ENCODE peak calls at places on chromosomes 13 and 19, in six cellular contexts. R is anterior cingulate cortex; J is NCI-H748 treated with DMSO at 0.1 percent for 48 hours; Z is Calu3; F is IMR-90; L is activated T-cell treated with anti-CD3 and anti-CD28 coated beads, Interleukin-2, amount 50 U/mL, for 4 hours. U is an unnamed sample.

GRCh38 chr13:28659611-28659970 is 661 bp downstream of the POMP start:
- DNase-seq in Z (no peak), L (no peak), F (peak; percentile 75), R (no peak), J (no peak), U (no peak)

GRCh38 chr13:48731957-48732569 is 78.3 kb downstream of the CYSLTR2 start:
- DNase-seq in Z (peak; percentile 57), R (no peak), J (peak; percentile 19), F (no peak), L (peak; percentile 55), U (peak; percentile 57)

GRCh38 chr13:40665754-40666057 is 735 bp downstream of the FOXO1 start:
- DNase-seq in J (no peak), Z (no peak), R (no peak), L (peak; percentile 44), F (no peak), U (no peak)

GRCh38 chr19:14494451-14494850 is 1.5 kb downstream of the GIPC1 start:
- DNase-seq in R (no peak), Z (no peak), L (no peak), F (no peak), J (no peak), U (no peak)

GRCh38 chr13:80547341-80547740 is 206.4 kb upstream of the SPRY2 start:
- DNase-seq in R (no peak), Z (no peak), L (no peak), F (no peak), J (no peak), U (no peak)

GRCh38 chr13:33471182-33471581 is 185.6 kb upstream of the STARD13 start:
- DNase-seq in F (peak; percentile 69), Z (no peak), J (no peak), L (no peak), R (no peak), U (no peak)

GRCh38 chr19:40423938-40424337 is 1.9 kb downstream of the SERTAD1 start:
- DNase-seq in R (no peak), J (no peak), Z (no peak), L (no peak), F (no peak), U (no peak)

GRCh38 chr13:19794552-19795143 is 11.9 kb upstream of the PSPC1 start:
- DNase-seq in R (no peak), F (no peak), L (no peak), Z (peak; percentile 72), J (no peak), U (no peak)

GRCh38 chr13:77459616-77460015 is 75.9 kb upstream of the SCEL start:
- DNase-seq in R (no peak), J (no peak), Z (no peak), F (no peak), L (no peak), U (no peak)

GRCh38 chr19:53982611-53983010 is 8.8 kb upstream of the CACNG6 start:
- DNase-seq in Z (peak; percentile 94), J (no peak), L (no peak), R (no peak), F (no peak), U (peak; percentile 30)

GRCh38 chr13:51814825-51815650 is 11.1 kb upstream of the DHRS12 start:
- DNase-seq in Z (peak; percentile 66), L (peak; percentile 71), F (peak; percentile 50), R (peak; percentile 43), J (peak; percentile 48), U (peak; percentile 83)

GRCh38 chr13:50244355-50244912 is 229.2 kb downstream of the KCNRG start:
- DNase-seq in J (no peak), Z (no peak), R (no peak), F (no peak), L (no peak), U (no peak)

GRCh38 chr13:72126424-72126823 is 259.4 kb upstream of the DACH1 start:
- DNase-seq in J (no peak), L (no peak), Z (no peak), R (no peak), F (no peak), U (no peak)

GRCh38 chr13:45393941-45394570 is 24.1 kb downstream of the SLC25A30 start:
- DNase-seq in Z (peak; percentile 57), F (peak; percentile 54), L (peak; percentile 21), R (peak; percentile 35), J (peak; percentile 7), U (peak; percentile 41)

GRCh38 chr19:16536130-16536529 is 6.1 kb downstream of the CHERP start:
- DNase-seq in F (no peak), R (no peak), L (no peak), J (no peak), Z (no peak), U (no peak)

GRCh38 chr13:28283600-28283999 is 145.3 kb downstream of the PAN3 start:
- DNase-seq in F (no peak), L (no peak), J (no peak), R (no peak), Z (no peak), U (no peak)

GRCh38 chr19:42033413-42033812 is 36.6 kb downstream of the GRIK5 start:
- DNase-seq in F (no peak), J (no peak), Z (no peak), L (no peak), R (no peak), U (no peak)

U was measured in transverse colon.